ENCODE peak calls at places on chromosomes 4 and X, in four cellular contexts. A is CD8-positive, alpha-beta T cell; V is NCI-H774; S is B cell. K is an unnamed sample.

GRCh38 chrX:136491832-136492231 is 4.1 kb downstream of the BRS3 start:
- DNase-seq in S (no peak), A (no peak), V (no peak), K (no peak)

GRCh38 chr4:101599620-101600019 is 190.9 kb upstream of the BANK1 start:
- DNase-seq in S (no peak), V (no peak), A (no peak), K (no peak)

GRCh38 chr4:73662709-73663546 is 42.7 kb upstream of the RASSF6 start:
- DNase-seq in V (peak), S (no peak), A (no peak), K (no peak)

GRCh38 chrX:125544856-125545255 is 225.2 kb downstream of the TEX13C start:
- DNase-seq in V (no peak), S (no peak), A (peak), K (no peak)

GRCh38 chr4:44017422-44017739 is 431.2 kb downstream of the KCTD8 start:
- DNase-seq in V (peak), S (no peak), A (no peak), K (no peak)

GRCh38 chrX:18883961-18884765 is 99.8 kb downstream of the PHKA2 start:
- DNase-seq in A (no peak), S (no peak), V (no peak), K (no peak)

GRCh38 chrX:69268637-69269036 is 103.4 kb upstream of the PJA1 start:
- DNase-seq in A (no peak), V (no peak), S (no peak), K (no peak)

GRCh38 chr4:1502976-1503375 is 96.7 kb upstream of the NKX1-1 start:
- DNase-seq in A (no peak), V (no peak), S (no peak), K (peak)

GRCh38 chrX:83847339-83847738 is 13.6 kb upstream of the CYLC1 start:
- DNase-seq in S (no peak), V (no peak), A (no peak), K (no peak)

GRCh38 chrX:154428176-154429171 is at the start of gene ATP6AP1:
- DNase-seq in A (peak), V (peak), S (peak), K (peak)

GRCh38 chrX:115191490-115192243 is 2.5 kb downstream of the RBMXL3 start:
- DNase-seq in S (no peak), A (no peak), V (no peak), K (no peak)

GRCh38 chr4:156182269-156182668 is 228.6 kb upstream of the CTSO start:
- DNase-seq in A (no peak), V (no peak), S (no peak), K (no peak)

GRCh38 chr4:24995346-24995745 is 35.4 kb downstream of the LGI2 start:
- DNase-seq in V (no peak), A (no peak), S (no peak), K (no peak)

GRCh38 chr4:140186651-140187315 is 32.8 kb upstream of the MAML3 start:
- DNase-seq in V (no peak), A (no peak), S (no peak), K (no peak)

GRCh38 chrX:118181030-118181429 is 64.4 kb upstream of the KLHL13 start:
- DNase-seq in A (no peak), V (no peak), S (no peak), K (no peak)

GRCh38 chrX:153459976-153460375 is 10.4 kb downstream of the HAUS7 start:
- DNase-seq in A (no peak), S (no peak), V (no peak), K (no peak)

K was measured in BE2C.